ENCODE peak calls at places on chromosomes 12 and 14, in nine cellular contexts. T is SJSA1; E is kidney; I is thyroid gland; A is CD8-positive, alpha-beta T cell; W is RWPE2; S is left lung; F is testis; R is HepG2. U is an unnamed sample.
A peak's percentile ranks its signal among the peaks of the same experiment; 100 is the strongest.

GRCh38 chr12:64090047-64090446 is 132.0 kb downstream of the KICS2 start:
- DNase-seq in T (no peak), E (no peak), I (no peak), A (no peak), W (no peak), S (no peak), F (no peak), R (no peak), U (no peak)

GRCh38 chr12:113762849-113763816 is 203.0 kb downstream of the RBM19 start:
- DNase-seq in T (no peak), E (no peak), I (no peak), A (no peak), W (no peak), S (no peak), F (no peak), R (no peak), U (no peak)

GRCh38 chr12:69239922-69240624 is 704 bp downstream of the CPSF6 start:
- DNase-seq in T (peak; percentile 50), E (peak; percentile 87), I (peak; percentile 59), A (peak; percentile 52), W (no peak), S (peak; percentile 54), F (peak; percentile 59), R (no peak), U (peak; percentile 54)

GRCh38 chr12:26845057-26845666 is 12.2 kb upstream of the ITPR2 start:
- DNase-seq in T (peak; percentile 36), E (peak; percentile 77), I (peak; percentile 71), A (peak; percentile 25), W (no peak), S (peak; percentile 54), F (peak; percentile 67), R (peak; percentile 51), U (no peak)

GRCh38 chr12:101697930-101698781 is 716 bp downstream of the CHPT1 start:
- DNase-seq in T (peak; percentile 50), E (peak; percentile 84), I (peak; percentile 83), A (no peak), W (no peak), S (peak; percentile 57), F (peak; percentile 47), R (peak; percentile 22), U (peak; percentile 12)

GRCh38 chr12:32365473-32366064 is 33.8 kb upstream of the FGD4 start:
- DNase-seq in T (peak; percentile 57), E (no peak), I (peak; percentile 57), A (peak; percentile 27), W (no peak), S (no peak), F (peak; percentile 71), R (peak; percentile 64), U (peak; percentile 2)

GRCh38 chr12:3049596-3050314 is 27.4 kb upstream of the TSPAN9 start:
- DNase-seq in T (no peak), E (no peak), I (no peak), A (no peak), W (no peak), S (no peak), F (no peak), R (no peak), U (no peak)

GRCh38 chr12:122190842-122191668 is 8.1 kb downstream of the LRRC43 start:
- DNase-seq in T (peak; percentile 29), E (peak; percentile 44), I (peak; percentile 79), A (peak; percentile 64), W (no peak), S (no peak), F (peak; percentile 65), R (peak; percentile 60), U (peak; percentile 66)

GRCh38 chr12:27434673-27435565 is 11.6 kb upstream of the SMCO2 start:
- DNase-seq in T (peak; percentile 37), E (no peak), I (peak; percentile 11), A (no peak), W (no peak), S (no peak), F (peak; percentile 43), R (no peak), U (peak; percentile 23)

DNA sequence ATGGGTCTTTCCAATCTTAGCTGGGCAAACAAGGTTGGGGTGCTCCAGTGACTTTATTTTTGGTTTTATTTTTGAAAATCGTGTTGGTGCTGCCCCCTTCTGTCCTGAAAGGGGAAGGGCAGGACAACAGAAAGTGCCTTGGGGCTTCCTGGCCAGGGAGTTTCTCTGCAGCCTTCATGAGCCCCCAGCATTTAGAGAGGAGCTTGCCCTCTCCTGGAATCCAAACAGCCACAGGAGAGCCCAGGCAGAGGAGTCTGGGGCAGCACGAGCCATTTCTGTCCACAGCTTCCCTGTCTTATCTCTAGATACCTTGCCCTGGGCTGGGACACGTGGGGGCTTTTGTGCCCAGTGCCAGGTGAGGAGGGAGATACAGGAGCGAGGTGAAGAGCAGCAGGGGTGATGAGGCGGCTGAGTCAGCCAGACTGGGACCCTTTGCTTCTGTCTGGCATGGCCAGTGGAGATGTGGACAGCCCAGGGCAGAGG is 4.4 kb upstream of the C1RL start:
- DNase-seq in T (peak; percentile 51), E (no peak), I (peak; percentile 35), A (peak; percentile 42), W (no peak), S (peak; percentile 29), F (no peak), R (no peak), U (peak; percentile 69)
- H3K27ac ChIP-seq in T (no peak overlapping the region), E (no peak overlapping the region), I (no peak overlapping the region), A (no peak overlapping the region), W (no peak overlapping the region), S (no peak overlapping the region), F (peak overlapping the region; percentile 55), R (no peak overlapping the region), U (no peak overlapping the region)

DNA sequence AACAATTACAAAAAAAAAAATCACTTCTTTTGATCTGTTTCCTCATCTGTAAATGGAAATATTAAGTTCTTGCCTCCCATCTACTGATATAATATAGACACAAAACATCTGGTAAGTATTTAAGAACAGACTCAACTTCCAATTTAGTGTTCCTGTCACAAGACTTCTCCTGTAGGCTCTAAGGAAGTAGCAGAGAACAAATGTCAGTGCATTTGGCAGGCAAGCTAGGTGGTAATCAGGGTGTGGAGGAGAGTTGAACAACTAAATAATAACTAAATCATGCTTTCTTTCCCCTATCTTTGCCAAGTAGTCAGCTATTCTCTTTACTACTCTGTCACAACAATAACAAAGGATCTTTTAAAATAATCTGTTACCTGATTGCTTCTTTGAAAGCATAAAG is 22.1 kb downstream of the BAZ1A start:
- DNase-seq in T (no peak), E (no peak), I (no peak), A (no peak), W (no peak), S (no peak), F (no peak), R (no peak), U (no peak)
- H3K36me3 ChIP-seq in T (peaks cover 35% of the 10 kb centered on the region), E (no peaks in the 10 kb centered on the region), I (no peaks in the 10 kb centered on the region), A (no peaks in the 10 kb centered on the region), W (peaks cover 57% of the 10 kb centered on the region), S (no peaks in the 10 kb centered on the region), F (no peaks in the 10 kb centered on the region), R (peaks cover 18% of the 10 kb centered on the region), U (peaks cover 20% of the 10 kb centered on the region)

DNA sequence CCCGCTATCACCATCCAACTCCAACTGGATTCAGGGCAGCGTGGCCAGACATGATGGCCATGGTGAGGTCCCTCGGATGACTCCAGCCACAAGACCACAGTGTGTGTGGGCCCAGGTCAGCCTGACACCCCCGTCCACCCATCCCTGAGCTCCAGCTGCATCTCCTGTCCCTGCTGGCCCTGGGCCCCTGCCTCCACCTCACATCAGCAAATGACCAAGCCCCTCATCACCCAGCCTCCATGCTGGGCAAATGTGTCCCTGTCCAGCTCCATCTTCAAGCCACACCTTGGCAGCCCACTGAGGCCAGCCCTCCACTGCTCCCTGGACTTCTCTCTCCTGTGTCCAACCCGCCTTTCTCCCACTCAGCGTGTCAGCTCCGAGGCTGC is 3.2 kb downstream of the GPR132 start:
- DNase-seq in T (no peak), E (peak; percentile 74), I (no peak), A (no peak), W (no peak), S (no peak), F (no peak), R (no peak), U (no peak)
- H3K27ac ChIP-seq in T (no peak overlapping the region), E (no peak overlapping the region), I (peak overlapping the region; percentile 86), A (peak overlapping the region; percentile 97), W (no peak overlapping the region), S (peak overlapping the region; percentile 83), F (no peak overlapping the region), R (no peak overlapping the region), U (peak overlapping the region; percentile 98)

DNA sequence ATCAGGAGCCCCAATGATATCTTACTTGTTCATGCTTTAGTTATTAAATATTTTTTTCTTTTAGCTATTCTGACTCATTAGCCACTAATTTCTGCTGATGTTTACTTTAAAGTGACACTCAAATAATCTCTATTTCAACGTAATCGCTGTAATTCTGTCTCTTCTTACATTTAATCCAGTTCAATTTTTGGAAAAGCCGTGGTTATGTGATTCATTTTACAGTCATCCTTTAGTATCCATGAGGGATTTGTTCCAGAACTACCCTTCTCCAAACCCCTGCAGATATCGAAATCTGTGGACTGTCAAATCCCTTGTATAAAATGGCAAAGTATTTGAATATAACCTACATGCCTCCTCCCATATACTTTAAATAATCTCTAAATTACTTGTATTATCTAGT is 1103.4 kb downstream of the LRFN5 start:
- DNase-seq in T (no peak), E (no peak), I (no peak), A (no peak), W (no peak), S (no peak), F (no peak), R (no peak), U (no peak)
- H3K36me3 ChIP-seq in T (no peaks in the 10 kb centered on the region), E (no peaks in the 10 kb centered on the region), I (no peaks in the 10 kb centered on the region), A (no peaks in the 10 kb centered on the region), W (no peaks in the 10 kb centered on the region), S (no peaks in the 10 kb centered on the region), F (no peaks in the 10 kb centered on the region), R (no peaks in the 10 kb centered on the region), U (no peaks in the 10 kb centered on the region)

DNA sequence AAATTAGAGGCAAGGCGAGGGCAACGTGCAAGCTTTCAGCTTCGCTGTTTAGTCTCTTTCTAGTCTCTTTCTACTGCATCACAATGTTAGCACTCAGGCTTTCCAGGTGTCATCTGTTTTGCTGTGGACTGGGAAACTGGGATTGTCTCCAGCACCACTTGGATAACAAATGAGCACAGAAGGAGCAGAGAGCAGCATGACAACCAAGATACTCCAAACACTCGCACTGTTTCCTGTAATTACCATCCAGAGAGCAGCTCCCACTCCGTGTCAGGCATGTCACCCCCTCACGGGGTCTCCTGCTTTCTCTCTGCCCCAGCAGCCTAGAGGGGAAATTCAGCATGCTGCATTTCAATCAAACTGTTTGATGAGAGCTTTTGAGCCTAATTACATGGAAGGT is 917.8 kb downstream of the DIO2 start:
- DNase-seq in T (no peak), E (no peak), I (no peak), A (no peak), W (no peak), S (no peak), F (no peak), R (no peak), U (no peak)
- H3K27ac ChIP-seq in T (no peak overlapping the region), E (no peak overlapping the region), I (no peak overlapping the region), A (no peak overlapping the region), W (no peak overlapping the region), S (no peak overlapping the region), F (no peak overlapping the region), R (no peak overlapping the region), U (no peak overlapping the region)

U was measured in CD4-positive, CD25-positive, alpha-beta regulatory T cell.